ENCODE peak calls at places on chromosomes 2 and 18, in nine cellular contexts. J is fibroblast of mammary gland; Y is foreskin fibroblast; V is RPMI8226; P is stimulated activated CD8-positive, alpha-beta memory T cell treated with anti-CD3 and anti-CD28 coated beads, Interleukin-2, amount 100 ng/mL, for 1 hour; O is stimulated activated CD4-positive, alpha-beta T cell treated with anti-CD3 and anti-CD28 coated beads, TNF-alpha, amount 100 ng/mL, for 4 hours; C is AG09309; M is HAP-1; D is midbrain. X is an unnamed sample.

GRCh38 chr2:233857511-233858118 is 3.3 kb upstream of the HJURP start:
- DNase-seq in M (no peak), V (peak), D (no peak), C (no peak), O (no peak), Y (no peak), J (peak), P (no peak), X (peak)

GRCh38 chr18:51767293-51767692 is 569.8 kb upstream of the MEX3C start:
- DNase-seq in Y (no peak), C (no peak), D (no peak), O (no peak), J (no peak), P (no peak), M (no peak), V (peak), X (no peak)

GRCh38 chr2:68471385-68471784 is 4.0 kb downstream of the APLF start:
- DNase-seq in M (no peak), V (no peak), P (no peak), O (no peak), Y (no peak), J (no peak), D (no peak), C (no peak), X (no peak)

GRCh38 chr2:174024524-174025270 is 59.5 kb upstream of the SP3 start:
- DNase-seq in P (no peak), Y (peak), V (no peak), M (peak), D (peak), J (peak), O (no peak), C (peak), X (no peak)

GRCh38 chr2:144559242-144559641 is 39.3 kb upstream of the ZEB2 start:
- DNase-seq in P (no peak), M (no peak), C (no peak), O (no peak), V (no peak), J (no peak), Y (no peak), D (no peak), X (no peak)

GRCh38 chr2:16707014-16707413 is 41.4 kb upstream of the CYRIA start:
- DNase-seq in C (no peak), M (no peak), Y (no peak), J (no peak), D (no peak), P (no peak), O (no peak), V (no peak), X (no peak)

GRCh38 chr2:201831469-201831868 is 25.1 kb downstream of the CDK15 start:
- DNase-seq in M (no peak), O (no peak), V (no peak), C (peak), J (peak), D (no peak), Y (no peak), P (no peak), X (no peak)

GRCh38 chr2:238841542-238842181 is 6.2 kb upstream of the TWIST2 start:
- DNase-seq in J (no peak), P (no peak), Y (peak), M (no peak), C (no peak), V (no peak), O (no peak), D (no peak), X (no peak)

GRCh38 chr2:21118302-21118920 is 5.4 kb upstream of the TDRD15 start:
- DNase-seq in J (peak), P (no peak), C (no peak), D (peak), M (peak), V (peak), Y (no peak), O (no peak), X (peak)

GRCh38 chr2:12818416-12819097 is 101.8 kb downstream of the TRIB2 start:
- DNase-seq in P (no peak), M (no peak), D (no peak), Y (no peak), V (no peak), J (peak), C (no peak), O (no peak), X (no peak)

GRCh38 chr2:199810422-199811250 is 40.4 kb downstream of the FTCDNL1 start:
- DNase-seq in P (no peak), D (no peak), V (no peak), O (no peak), M (no peak), J (peak), Y (peak), C (no peak), X (no peak)

GRCh38 chr2:45834372-45834771 is 182.9 kb downstream of the PRKCE start:
- DNase-seq in M (no peak), O (no peak), V (no peak), C (no peak), J (no peak), Y (no peak), D (no peak), P (no peak), X (no peak)

GRCh38 chr2:211846714-211847113 is 691.9 kb downstream of the ERBB4 start:
- DNase-seq in D (no peak), J (no peak), Y (no peak), P (no peak), M (peak), V (no peak), C (no peak), O (no peak), X (no peak)

X was measured in germinal center.